ENCODE peak calls at places on chromosomes 13 and 19, in five cellular contexts. Y is thoracic aorta, U is cardiac fibroblast, J is adrenal gland, E is astrocyte. L is an unnamed sample.

GRCh38 chr13:110470272-110471009 is 91.1 kb downstream of the RAB20 start:
- DNase-seq in Y (no peak), J (peak; percentile 37), E (no peak), U (no peak), L (no peak)

GRCh38 chr19:21568816-21569496 is 63.6 kb downstream of the ZNF429 start:
- DNase-seq in U (peak; percentile 95), E (peak; percentile 89), J (peak; percentile 90), Y (peak; percentile 39), L (peak; percentile 15)

GRCh38 chr13:27644302-27644701 is 22.6 kb downstream of the POLR1D start:
- DNase-seq in Y (no peak), J (peak; percentile 63), E (peak; percentile 95), U (peak; percentile 52), L (peak; percentile 70)

GRCh38 chr13:42970824-42971669 is 21.0 kb downstream of the EPSTI1 start:
- DNase-seq in E (peak; percentile 25), J (peak; percentile 44), Y (no peak), U (peak; percentile 74), L (peak; percentile 63)

GRCh38 chr13:51764184-51765141 is 39.5 kb downstream of the DHRS12 start:
- DNase-seq in E (peak; percentile 75), J (no peak), Y (no peak), U (peak; percentile 71), L (peak; percentile 71)

GRCh38 chr19:32464279-32464678 is 58.7 kb downstream of the DPY19L3 start:
- DNase-seq in Y (no peak), U (peak; percentile 29), J (no peak), E (no peak), L (peak; percentile 36)

GRCh38 chr19:36245210-36246005 is 30.5 kb downstream of the ZNF146 start:
- DNase-seq in J (no peak), E (no peak), Y (no peak), U (no peak), L (no peak)

GRCh38 chr13:95497307-95497943 is 55.1 kb upstream of the CLDN10 start:
- DNase-seq in U (no peak), E (no peak), J (no peak), Y (no peak), L (no peak)

GRCh38 chr13:50721664-50721976 is 121.9 kb downstream of the DLEU7 start:
- DNase-seq in Y (no peak), U (no peak), E (no peak), J (no peak), L (no peak)

GRCh38 chr19:30113182-30113581 is 171.1 kb downstream of the URI1 start:
- DNase-seq in U (no peak), J (no peak), E (no peak), Y (no peak), L (no peak)

GRCh38 chr13:101757446-101758039 is 305.1 kb downstream of the ITGBL1 start:
- DNase-seq in U (peak; percentile 71), E (peak; percentile 14), J (no peak), Y (no peak), L (peak; percentile 47)

GRCh38 chr13:113820813-113821651 is 42.8 kb downstream of the GAS6 start:
- DNase-seq in Y (no peak), E (peak; percentile 98), J (peak; percentile 89), U (peak; percentile 97), L (peak; percentile 92)

GRCh38 chr19:56350416-56351045 is 35.9 kb upstream of the ZSCAN5A start:
- DNase-seq in Y (no peak), E (peak; percentile 11), U (peak; percentile 66), J (peak; percentile 56), L (peak; percentile 67)

GRCh38 chr13:85772379-85772778 is 26.8 kb downstream of the SLITRK6 start:
- DNase-seq in Y (no peak), E (peak; percentile 33), U (peak; percentile 8), J (peak; percentile 48), L (peak; percentile 50)

GRCh38 chr13:36131215-36131930 is at the start of gene DCLK1:
- DNase-seq in Y (no peak), U (peak; percentile 43), E (no peak), J (no peak), L (peak; percentile 39)

GRCh38 chr19:3184847-3185481 is 766 bp upstream of the NCLN start:
- DNase-seq in J (peak; percentile 77), E (no peak), Y (peak; percentile 31), U (no peak), L (peak; percentile 79)

GRCh38 chr13:114015608-114016295 is 41.9 kb upstream of the C13orf46 start:
- DNase-seq in E (no peak), J (peak; percentile 19), U (peak; percentile 94), Y (no peak), L (no peak)

GRCh38 chr19:48044561-48044960 is 682 bp upstream of the CABP5 start:
- DNase-seq in U (no peak), J (no peak), Y (no peak), E (no peak), L (no peak)

GRCh38 chr13:51221674-51222509 is at the start of gene FAM124A:
- DNase-seq in Y (no peak), E (no peak), U (no peak), J (peak; percentile 59), L (no peak)

GRCh38 chr19:32537626-32538025 is 43.4 kb upstream of the PDCD5 start:
- DNase-seq in E (no peak), U (no peak), Y (no peak), J (no peak), L (no peak)

GRCh38 chr13:73325351-73326214 is 266.8 kb downstream of the KLF5 start:
- DNase-seq in E (peak; percentile 42), Y (no peak), U (peak; percentile 9), J (no peak), L (no peak)

GRCh38 chr19:49058592-49058991 is 1.0 kb upstream of the CGB7 start:
- DNase-seq in Y (no peak), U (no peak), E (peak; percentile 30), J (no peak), L (no peak)

GRCh38 chr19:35261356-35262100 is 7.2 kb upstream of the USF2 start:
- DNase-seq in J (peak; percentile 4), U (no peak), E (no peak), Y (no peak), L (no peak)

GRCh38 chr13:111665691-111666095 is 345.3 kb downstream of the TEX29 start:
- DNase-seq in Y (no peak), J (no peak), E (no peak), U (no peak), L (no peak)

GRCh38 chr13:91406619-91407018 is 8.2 kb downstream of the GPC5 start:
- DNase-seq in J (peak; percentile 4), U (peak; percentile 65), Y (no peak), E (peak; percentile 21), L (peak; percentile 61)

GRCh38 chr19:45560038-45560437 is 24.6 kb downstream of the OPA3 start:
- DNase-seq in Y (no peak), E (no peak), U (no peak), J (no peak), L (no peak)

GRCh38 chr19:45554481-45554880 is 30.1 kb downstream of the OPA3 start:
- DNase-seq in Y (no peak), J (no peak), E (no peak), U (no peak), L (no peak)

GRCh38 chr19:45556835-45557234 is 27.8 kb downstream of the OPA3 start:
- DNase-seq in Y (no peak), J (no peak), U (no peak), E (no peak), L (no peak)

GRCh38 chr19:45560686-45561085 is 23.9 kb downstream of the OPA3 start:
- DNase-seq in J (no peak), U (no peak), Y (no peak), E (no peak), L (no peak)

DNA sequence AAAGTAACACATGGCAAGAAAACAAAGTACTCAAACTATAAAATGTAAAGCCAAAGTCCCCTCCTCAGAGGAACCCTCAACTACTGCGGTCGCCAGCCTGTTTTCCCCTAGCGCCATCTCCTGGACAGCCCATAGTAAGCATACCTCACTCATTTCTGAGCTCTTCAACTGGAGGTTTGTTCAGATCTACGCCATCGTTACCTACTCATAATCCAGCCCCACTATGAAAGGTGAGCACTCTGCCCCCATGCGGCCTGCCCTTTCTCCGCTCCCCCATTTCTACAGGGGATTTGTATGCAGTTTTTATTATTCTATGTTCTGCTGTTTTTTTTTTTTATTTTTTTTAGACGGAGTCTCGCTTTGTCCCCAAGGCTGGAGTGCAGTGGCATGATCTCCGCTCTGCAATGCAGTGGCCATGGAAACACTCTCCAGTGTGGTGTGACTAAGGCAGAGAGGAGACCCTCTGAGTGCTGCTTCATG is 26.2 kb downstream of the OPA3 start:
- DNase-seq in J (peak; percentile 68), E (no peak), U (peak; percentile 52), Y (no peak), L (peak; percentile 58)
- TF ChIP-seq CTCF in J (peak; percentile 80), E (peak; percentile 72), U (peak; percentile 77), Y (peak; percentile 30), L (peak; percentile 80)

DNA sequence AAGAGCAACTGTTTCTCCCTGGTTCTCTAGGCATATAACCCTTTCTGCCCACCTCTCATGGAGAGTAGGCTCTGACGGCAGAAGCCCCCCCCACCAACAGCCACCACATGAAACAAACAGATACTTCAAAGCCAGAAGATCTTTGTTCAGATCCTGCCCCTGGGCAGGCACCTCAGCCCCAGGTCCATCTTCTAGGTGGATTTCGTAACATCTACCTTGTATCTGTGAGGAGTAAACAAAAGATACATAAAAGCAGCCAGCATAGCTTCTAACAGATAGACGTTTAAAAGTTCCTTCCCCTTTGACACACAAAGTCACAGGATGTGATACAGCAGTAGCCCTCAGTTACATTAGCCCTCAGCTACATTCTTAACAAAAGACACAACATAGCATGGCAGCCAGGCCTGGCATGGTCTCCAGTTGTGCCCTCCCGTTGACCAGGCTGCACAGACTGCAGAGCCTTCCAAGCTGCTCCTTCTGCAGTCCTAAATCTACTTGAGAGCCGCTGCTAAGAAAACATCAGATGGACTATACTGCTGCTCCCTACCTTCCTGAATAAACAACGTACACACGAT is 35.4 kb downstream of the BRD4 start:
- DNase-seq in Y (no peak), U (no peak), E (no peak), J (no peak), L (no peak)
- H3K4me3 ChIP-seq in Y (peak overlapping the region; percentile 29), U (no peak overlapping the region), E (no peak overlapping the region), J (no peak overlapping the region), L (no peak overlapping the region)

GRCh38 chr13:28717170-28717569 is 1.6 kb downstream of the SLC46A3 start:
- DNase-seq in U (no peak), J (no peak), Y (no peak), E (no peak), L (no peak)

GRCh38 chr13:28719656-28720055 is 886 bp upstream of the SLC46A3 start:
- DNase-seq in E (peak; percentile 68), Y (no peak), J (no peak), U (peak; percentile 95), L (peak; percentile 81)

GRCh38 chr13:28719227-28719562 is 425 bp upstream of the SLC46A3 start:
- DNase-seq in Y (no peak), J (no peak), E (no peak), U (no peak), L (no peak)

GRCh38 chr13:28718538-28719226 is at the start of gene SLC46A3:
- DNase-seq in J (peak; percentile 99), E (peak; percentile 96), U (peak; percentile 98), Y (peak; percentile 96), L (peak; percentile 99)

GRCh38 chr13:28718186-28718537 is 608 bp downstream of the SLC46A3 start:
- DNase-seq in J (no peak), U (peak; percentile 76), Y (peak; percentile 11), E (no peak), L (peak; percentile 78)
- TF ChIP-seq CTCF in J (no peak), U (no peak), Y (no peak), E (no peak), L (no peak)

DNA sequence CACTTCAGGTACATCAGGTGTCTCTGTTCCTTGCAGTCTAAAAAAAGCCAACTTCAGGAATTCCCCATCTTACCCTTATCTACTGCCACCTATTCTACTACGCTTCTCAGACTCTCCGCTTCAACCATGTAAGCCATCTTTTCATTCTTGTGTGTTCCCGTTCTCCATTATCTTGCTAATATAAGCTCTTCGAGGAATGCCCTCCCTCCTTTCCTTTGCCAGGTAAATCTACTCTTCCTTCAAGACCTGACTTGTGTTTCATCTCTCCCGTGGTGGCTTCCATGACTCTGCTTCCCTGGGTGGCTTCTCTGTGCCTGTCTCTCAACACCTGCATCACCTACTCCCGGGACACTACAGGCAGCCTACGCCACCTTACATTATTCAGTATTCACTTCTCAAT is 42.3 kb upstream of the MEDAG start:
- DNase-seq in U (no peak), J (no peak), Y (no peak), E (no peak), L (no peak)
- H3K4me3 ChIP-seq in U (no peak overlapping the region), J (no peak overlapping the region), Y (no peak overlapping the region), E (peak overlapping the region; percentile 1), L (no peak overlapping the region)